ENCODE peak calls at places on chromosomes 16 and 17, in ten cellular contexts. T is heart left ventricle; Y is H9; V is mesendoderm; G is fibroblast of lung; O is ovary; S is cardiac muscle cell; J is CD8-positive, alpha-beta memory T cell; K is RWPE1; I is upper lobe of right lung. A is an unnamed sample.

GRCh38 chr16:59697236-59697635 is 963.1 kb upstream of the GOT2 start:
- DNase-seq in T (no peak), I (no peak), J (no peak), K (no peak), V (no peak), O (no peak), G (peak; percentile 17), S (no peak), Y (no peak), A (no peak)

GRCh38 chr16:8855051-8855786 is 13.6 kb downstream of the CARHSP1 start:
- DNase-seq in K (no peak), I (peak; percentile 35), G (no peak), J (no peak), O (no peak), T (no peak), V (no peak), Y (no peak), S (no peak), A (peak; percentile 40)

GRCh38 chr16:64445649-64446048 is 676.2 kb downstream of the CDH11 start:
- DNase-seq in K (no peak), G (no peak), S (no peak), V (peak; percentile 88), I (no peak), O (no peak), Y (no peak), J (no peak), T (no peak), A (no peak)

GRCh38 chr17:44071772-44072171 is 1.2 kb downstream of the G6PC3 start:
- DNase-seq in K (no peak), I (no peak), T (no peak), Y (peak; percentile 38), V (peak; percentile 64), J (no peak), S (no peak), G (no peak), O (no peak), A (no peak)

GRCh38 chr16:70604407-70605283 is 41.7 kb upstream of the IL34 start:
- DNase-seq in K (no peak), S (peak; percentile 18), O (no peak), V (no peak), Y (no peak), J (no peak), I (no peak), T (no peak), G (no peak), A (no peak)

GRCh38 chr16:77171750-77172635 is 19.0 kb upstream of the MON1B start:
- DNase-seq in V (peak; percentile 67), I (no peak), J (peak; percentile 23), Y (no peak), T (no peak), S (peak; percentile 76), K (peak; percentile 53), G (peak; percentile 73), O (no peak), A (no peak)

GRCh38 chr16:28087675-28088285 is 24.3 kb upstream of the GSG1L start:
- DNase-seq in G (no peak), Y (no peak), K (no peak), J (no peak), I (no peak), S (no peak), V (peak; percentile 46), T (no peak), O (no peak), A (no peak)

GRCh38 chr17:76517638-76518038 is 16.4 kb upstream of the RHBDF2 start:
- DNase-seq in S (no peak), K (no peak), Y (no peak), V (no peak), O (no peak), I (no peak), G (no peak), J (no peak), T (no peak), A (no peak)

GRCh38 chr17:78898947-78899346 is 4.1 kb downstream of the CEP295NL start:
- DNase-seq in J (no peak), K (no peak), V (no peak), O (no peak), G (no peak), T (no peak), I (no peak), Y (no peak), S (no peak), A (no peak)

GRCh38 chr17:29870836-29871430 is 59.1 kb downstream of the SSH2 start:
- DNase-seq in G (no peak), I (no peak), J (no peak), S (no peak), V (no peak), T (no peak), Y (no peak), O (no peak), K (no peak), A (no peak)

GRCh38 chr17:42329025-42329976 is 41.0 kb downstream of the STAT5A start:
- DNase-seq in T (no peak), G (peak; percentile 18), K (peak; percentile 78), O (no peak), S (peak; percentile 58), V (peak; percentile 43), J (no peak), Y (peak; percentile 95), I (no peak), A (no peak)

GRCh38 chr17:30133197-30133596 is 16.6 kb downstream of the NSRP1 start:
- DNase-seq in T (no peak), Y (no peak), V (no peak), O (no peak), J (no peak), I (no peak), K (no peak), G (no peak), S (no peak), A (no peak)

GRCh38 chr17:1455291-1455747 is 713 bp downstream of the CRK start:
- DNase-seq in T (peak; percentile 74), Y (peak; percentile 78), G (peak; percentile 70), V (peak; percentile 86), J (no peak), I (peak; percentile 83), O (peak; percentile 70), S (peak; percentile 78), K (peak; percentile 64), A (peak; percentile 81)

GRCh38 chr16:11603331-11603750 is 16.6 kb upstream of the LITAF start:
- DNase-seq in I (peak; percentile 55), Y (no peak), K (no peak), G (no peak), T (peak; percentile 69), S (peak; percentile 79), O (no peak), V (no peak), J (no peak), A (peak; percentile 82)
- H3K27ac ChIP-seq in I (peak overlapping the region; percentile 13), Y (no peak overlapping the region), K (peak overlapping the region; percentile 28), G (no peak overlapping the region), T (peak overlapping the region; percentile 31), S (no peak overlapping the region), O (peak overlapping the region; percentile 10), V (no peak overlapping the region), J (no peak overlapping the region), A (peak overlapping the region; percentile 12)

DNA sequence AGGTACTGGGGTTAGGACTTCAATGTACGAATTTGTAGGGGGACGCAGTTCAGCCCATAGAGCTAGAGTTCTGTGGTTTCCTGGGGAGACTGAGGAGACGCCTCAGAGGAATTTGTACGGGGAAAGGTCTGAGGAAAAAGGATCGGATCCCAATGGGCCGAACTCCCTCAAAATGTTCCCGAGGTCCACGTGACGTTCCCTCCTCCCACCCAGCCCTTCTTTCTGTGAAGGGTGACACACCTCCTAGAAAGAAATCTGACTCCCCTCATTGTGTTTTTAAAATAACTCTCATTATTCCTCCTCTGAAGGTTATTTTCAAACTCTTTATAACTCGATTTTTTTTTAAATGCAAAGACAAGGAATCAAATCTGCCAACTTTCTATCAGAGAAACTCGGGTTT is 8.6 kb downstream of the RGS9 start:
- DNase-seq in K (no peak), J (no peak), I (no peak), V (no peak), T (no peak), O (no peak), G (no peak), Y (no peak), S (no peak), A (no peak)
- H3K27ac ChIP-seq in K (no peak overlapping the region), J (no peak overlapping the region), I (no peak overlapping the region), V (no peak overlapping the region), T (no peak overlapping the region), O (no peak overlapping the region), G (no peak overlapping the region), Y (no peak overlapping the region), S (no peak overlapping the region), A (no peak overlapping the region)

GRCh38 chr16:12149971-12150370 is 173.4 kb downstream of the SNX29 start:
- DNase-seq in V (no peak), S (no peak), T (no peak), J (no peak), Y (no peak), O (no peak), I (no peak), K (no peak), G (no peak), A (no peak)

GRCh38 chr16:12147681-12148479 is 171.3 kb downstream of the SNX29 start:
- DNase-seq in J (no peak), T (no peak), Y (peak; percentile 67), K (no peak), G (no peak), I (no peak), O (no peak), V (peak; percentile 60), S (no peak), A (no peak)

GRCh38 chr16:12145918-12146317 is 169.4 kb downstream of the SNX29 start:
- DNase-seq in K (no peak), I (no peak), S (peak; percentile 54), J (no peak), G (no peak), V (peak; percentile 49), Y (no peak), T (no peak), O (no peak), A (no peak)

GRCh38 chr16:12144355-12144754 is 167.8 kb downstream of the SNX29 start:
- DNase-seq in O (no peak), K (no peak), V (peak; percentile 39), J (no peak), I (no peak), G (no peak), S (no peak), T (no peak), Y (no peak), A (no peak)

GRCh38 chr16:12146966-12147365 is 170.4 kb downstream of the SNX29 start:
- DNase-seq in K (no peak), O (no peak), J (no peak), V (no peak), T (no peak), Y (no peak), S (no peak), G (no peak), I (no peak), A (no peak)
- H3K27ac ChIP-seq in K (no peak overlapping the region), O (no peak overlapping the region), J (no peak overlapping the region), V (no peak overlapping the region), T (no peak overlapping the region), Y (peak overlapping the region; percentile 22), S (no peak overlapping the region), G (no peak overlapping the region), I (no peak overlapping the region), A (no peak overlapping the region)

GRCh38 chr16:23367564-23367963 is 65.5 kb downstream of the SCNN1B start:
- DNase-seq in K (no peak), G (no peak), J (no peak), T (no peak), I (no peak), V (no peak), Y (no peak), S (no peak), O (no peak), A (no peak)
- H3K27ac ChIP-seq in K (no peak overlapping the region), G (no peak overlapping the region), J (no peak overlapping the region), T (no peak overlapping the region), I (no peak overlapping the region), V (no peak overlapping the region), Y (no peak overlapping the region), S (no peak overlapping the region), O (no peak overlapping the region), A (no peak overlapping the region)

A was measured in right cardiac atrium.